ENCODE peak calls at places on chromosomes 7 and 10, in nine cellular contexts. Q is adrenal gland; S is stimulated activated CD4-positive, alpha-beta T cell treated with anti-CD3 and anti-CD28 coated beads, Interleukin-1b, Interleukin-23, amount 100 ng/mL, for 1 hour; N is NCI-H774; T is HEK293T; J is activated CD4-positive, alpha-beta T cell treated with anti-CD3 and anti-CD28 coated beads for 36 hours; F is foreskin fibroblast; D is MV-4-11; X is A549. L is an unnamed sample.

GRCh38 chr7:87345166-87345927 is at the start of gene CROT:
- DNase-seq in N (peak; percentile 94), Q (peak; percentile 97), T (peak; percentile 89), X (peak; percentile 85), S (peak; percentile 76), F (peak; percentile 93), J (peak; percentile 97), D (peak; percentile 86), L (peak; percentile 86)

GRCh38 chr10:103553743-103554487 is 60.4 kb downstream of the NEURL1 start:
- DNase-seq in D (no peak), X (no peak), F (no peak), Q (no peak), J (peak; percentile 78), N (no peak), S (no peak), T (no peak), L (no peak)

GRCh38 chr7:119270045-119270464 is 1002.9 kb upstream of the KCND2 start:
- DNase-seq in X (peak; percentile 3), J (peak; percentile 57), S (no peak), N (peak; percentile 50), F (peak; percentile 3), T (peak; percentile 45), Q (peak; percentile 58), D (peak; percentile 60), L (peak; percentile 60)

GRCh38 chr7:124724516-124725192 is 40.9 kb downstream of the GPR37 start:
- DNase-seq in S (no peak), N (no peak), J (no peak), D (no peak), Q (no peak), T (no peak), F (no peak), X (no peak), L (no peak)

GRCh38 chr10:104622175-104622574 is 18.9 kb upstream of the SORCS3 start:
- DNase-seq in X (no peak), N (no peak), T (no peak), Q (no peak), S (no peak), F (no peak), D (no peak), J (no peak), L (no peak)

GRCh38 chr10:97498841-97499560 is at the start of gene UBTD1:
- DNase-seq in J (peak; percentile 54), T (peak; percentile 56), F (peak; percentile 41), N (no peak), X (peak; percentile 27), D (no peak), Q (peak; percentile 73), S (no peak), L (no peak)

GRCh38 chr10:48439031-48439430 is 132.6 kb downstream of the MAPK8 start:
- DNase-seq in F (peak; percentile 40), Q (no peak), T (no peak), S (no peak), J (no peak), X (no peak), D (no peak), N (no peak), L (no peak)

GRCh38 chr7:94683066-94683465 is 27.1 kb upstream of the SGCE start:
- DNase-seq in N (no peak), D (no peak), S (no peak), X (no peak), J (no peak), F (no peak), T (no peak), Q (no peak), L (no peak)

GRCh38 chr10:56269181-56269580 is 91.9 kb downstream of the ZWINT start:
- DNase-seq in N (no peak), F (no peak), T (peak; percentile 7), X (no peak), D (no peak), J (no peak), Q (no peak), S (no peak), L (no peak)

L was measured in fibroblast of the conjunctiva.